ENCODE peak calls at places on chromosomes 3 and 15, in six cellular contexts. One of them, this sample, is unnamed.
A peak's percentile ranks its signal among the peaks of the same experiment; 100 is the strongest.

GRCh38 chr3:46449755-46450552 is 14.8 kb downstream of the LTF start:
- DNase-seq in uterus: no peak
- DNase-seq in astrocyte of the spinal cord: no peak
- DNase-seq in HL-60: no peak
- DNase-seq in endothelial cell: peak; percentile 38
- DNase-seq in GM12864: no peak
- DNase-seq in this sample: no peak

GRCh38 chr3:37660782-37661181 is 200.9 kb upstream of the CTDSPL start:
- DNase-seq in uterus: no peak
- DNase-seq in astrocyte of the spinal cord: no peak
- DNase-seq in HL-60: no peak
- DNase-seq in endothelial cell: no peak
- DNase-seq in GM12864: no peak
- DNase-seq in this sample: no peak

GRCh38 chr3:26712211-26713026 is 89.8 kb downstream of the LRRC3B start:
- DNase-seq in uterus: no peak
- DNase-seq in astrocyte of the spinal cord: peak; percentile 15
- DNase-seq in HL-60: no peak
- DNase-seq in endothelial cell: peak; percentile 15
- DNase-seq in GM12864: peak; percentile 3
- DNase-seq in this sample: no peak

GRCh38 chr3:170563712-170564423 is 22.0 kb downstream of the SLC7A14 start:
- DNase-seq in uterus: no peak
- DNase-seq in astrocyte of the spinal cord: peak; percentile 69
- DNase-seq in HL-60: no peak
- DNase-seq in endothelial cell: no peak
- DNase-seq in GM12864: peak; percentile 44
- DNase-seq in this sample: no peak

GRCh38 chr15:58369261-58369699 is 62.5 kb upstream of the LIPC start:
- DNase-seq in uterus: no peak
- DNase-seq in astrocyte of the spinal cord: peak; percentile 71
- DNase-seq in HL-60: no peak
- DNase-seq in endothelial cell: no peak
- DNase-seq in GM12864: peak; percentile 25
- DNase-seq in this sample: no peak

GRCh38 chr3:186638259-186638658 is 1.9 kb upstream of the FETUB start:
- DNase-seq in uterus: no peak
- DNase-seq in astrocyte of the spinal cord: no peak
- DNase-seq in HL-60: no peak
- DNase-seq in endothelial cell: no peak
- DNase-seq in GM12864: no peak
- DNase-seq in this sample: no peak

GRCh38 chr3:62604301-62604700 is 231.0 kb upstream of the FEZF2 start:
- DNase-seq in uterus: no peak
- DNase-seq in astrocyte of the spinal cord: peak; percentile 88
- DNase-seq in HL-60: no peak
- DNase-seq in endothelial cell: no peak
- DNase-seq in GM12864: no peak
- DNase-seq in this sample: no peak

GRCh38 chr3:10007126-10007782 is 19.0 kb upstream of the FANCD2 start:
- DNase-seq in uterus: no peak
- DNase-seq in astrocyte of the spinal cord: no peak
- DNase-seq in HL-60: no peak
- DNase-seq in endothelial cell: no peak
- DNase-seq in GM12864: no peak
- DNase-seq in this sample: no peak

GRCh38 chr3:179565496-179565895 is 2.8 kb downstream of the ACTL6A start:
- DNase-seq in uterus: no peak
- DNase-seq in astrocyte of the spinal cord: no peak
- DNase-seq in HL-60: no peak
- DNase-seq in endothelial cell: no peak
- DNase-seq in GM12864: no peak
- DNase-seq in this sample: no peak

GRCh38 chr3:27730774-27731659 is 8.9 kb upstream of the EOMES start:
- DNase-seq in uterus: no peak
- DNase-seq in astrocyte of the spinal cord: no peak
- DNase-seq in HL-60: no peak
- DNase-seq in endothelial cell: no peak
- DNase-seq in GM12864: no peak
- DNase-seq in this sample: no peak

GRCh38 chr3:144466114-144466513 is 494.5 kb downstream of the DIPK2A start:
- DNase-seq in uterus: no peak
- DNase-seq in astrocyte of the spinal cord: no peak
- DNase-seq in HL-60: no peak
- DNase-seq in endothelial cell: no peak
- DNase-seq in GM12864: no peak
- DNase-seq in this sample: no peak

GRCh38 chr3:54008099-54008498 is 114.3 kb upstream of the CACNA2D3 start:
- DNase-seq in uterus: no peak
- DNase-seq in astrocyte of the spinal cord: no peak
- DNase-seq in HL-60: no peak
- DNase-seq in endothelial cell: no peak
- DNase-seq in GM12864: no peak
- DNase-seq in this sample: no peak

DNA sequence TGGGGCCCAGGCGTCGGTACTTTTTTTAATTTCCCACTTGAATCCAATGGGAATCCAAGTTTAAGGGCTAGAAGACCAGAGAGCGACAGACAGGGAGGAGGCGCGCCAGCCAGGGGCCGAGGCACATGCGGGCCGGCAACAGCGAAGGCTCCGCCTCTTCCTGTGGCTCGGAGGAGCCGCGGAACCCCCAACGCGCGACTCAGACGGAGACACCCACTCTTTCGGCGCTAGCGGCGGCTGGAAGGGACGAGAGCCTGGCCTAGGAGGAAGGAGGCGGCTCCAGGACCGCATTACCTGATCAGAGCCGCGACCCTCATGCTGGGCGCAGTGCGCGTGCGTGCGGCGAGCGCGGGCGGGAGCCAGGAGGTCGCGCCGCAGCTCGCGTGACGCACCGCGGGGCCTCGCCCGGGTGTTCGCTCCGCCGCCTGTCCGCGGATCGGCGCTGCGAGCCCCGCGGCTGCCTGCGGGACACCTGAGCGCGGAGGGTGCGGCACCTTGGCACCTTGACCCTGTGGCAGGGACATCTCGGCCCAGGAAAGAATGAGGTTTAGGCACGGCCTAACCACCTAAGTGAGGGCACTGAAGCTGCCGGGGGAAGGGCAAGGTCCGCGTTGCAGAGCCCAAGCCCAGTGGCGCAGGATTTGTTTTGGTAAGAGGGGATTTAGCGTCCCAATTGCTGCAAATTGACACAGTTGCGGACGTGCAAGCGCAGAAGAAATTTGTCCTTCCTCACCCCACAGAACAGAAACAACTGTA is at the start of gene DPH6:
- DNase-seq in uterus: peak; percentile 81
- DNase-seq in astrocyte of the spinal cord: peak; percentile 85
- DNase-seq in HL-60: peak; percentile 74
- DNase-seq in endothelial cell: peak; percentile 82
- DNase-seq in GM12864: peak; percentile 57
- DNase-seq in this sample: peak; percentile 81
- TF ChIP-seq CTCF in uterus: peak; percentile 30
- TF ChIP-seq CTCF in astrocyte of the spinal cord: peak; percentile 5
- TF ChIP-seq CTCF in HL-60: no peak
- TF ChIP-seq CTCF in endothelial cell: peak; percentile 5
- TF ChIP-seq CTCF in GM12864: no peak
- TF ChIP-seq CTCF in this sample: no peak

GRCh38 chr3:131530843-131531242 is 28.1 kb upstream of the MRPL3 start:
- DNase-seq in uterus: no peak
- DNase-seq in astrocyte of the spinal cord: no peak
- DNase-seq in HL-60: no peak
- DNase-seq in endothelial cell: no peak
- DNase-seq in GM12864: no peak
- DNase-seq in this sample: no peak

GRCh38 chr3:131530374-131530773 is 27.6 kb upstream of the MRPL3 start:
- DNase-seq in uterus: no peak
- DNase-seq in astrocyte of the spinal cord: no peak
- DNase-seq in HL-60: no peak
- DNase-seq in endothelial cell: no peak
- DNase-seq in GM12864: no peak
- DNase-seq in this sample: no peak

GRCh38 chr3:131532645-131533044 is 29.9 kb upstream of the MRPL3 start:
- DNase-seq in uterus: no peak
- DNase-seq in astrocyte of the spinal cord: no peak
- DNase-seq in HL-60: no peak
- DNase-seq in endothelial cell: no peak
- DNase-seq in GM12864: no peak
- DNase-seq in this sample: no peak

GRCh38 chr3:131526801-131527347 is 24.1 kb upstream of the MRPL3 start:
- DNase-seq in uterus: no peak
- DNase-seq in astrocyte of the spinal cord: peak; percentile 55
- DNase-seq in HL-60: peak; percentile 49
- DNase-seq in endothelial cell: peak; percentile 26
- DNase-seq in GM12864: no peak
- DNase-seq in this sample: peak; percentile 61
- TF ChIP-seq CTCF in uterus: no peak
- TF ChIP-seq CTCF in astrocyte of the spinal cord: peak; percentile 72
- TF ChIP-seq CTCF in HL-60: no peak
- TF ChIP-seq CTCF in endothelial cell: no peak
- TF ChIP-seq CTCF in GM12864: no peak
- TF ChIP-seq CTCF in this sample: peak; percentile 58

DNA sequence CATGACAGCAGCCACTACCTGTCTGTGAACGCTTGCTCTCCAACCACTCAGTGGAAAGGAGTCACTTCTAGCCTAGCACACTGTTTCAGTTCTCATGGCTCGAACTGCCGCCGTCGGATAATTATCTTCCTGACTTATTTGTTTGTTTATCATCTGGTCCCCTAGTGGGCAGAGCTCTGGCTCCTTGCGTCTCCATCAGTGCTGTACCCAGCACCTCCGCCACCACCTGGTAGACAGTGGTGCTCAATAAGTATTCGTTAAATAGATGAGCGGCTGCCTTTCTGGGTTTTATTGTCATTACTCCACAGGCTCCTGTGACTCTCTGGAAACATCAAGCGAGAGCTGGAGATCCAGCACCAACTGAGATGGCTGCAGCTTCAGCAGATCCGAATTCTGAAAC is 297.5 kb downstream of the NTRK3 start:
- DNase-seq in uterus: no peak
- DNase-seq in astrocyte of the spinal cord: no peak
- DNase-seq in HL-60: no peak
- DNase-seq in endothelial cell: peak; percentile 21
- DNase-seq in GM12864: no peak
- DNase-seq in this sample: no peak
- TF ChIP-seq CTCF in uterus: no peak
- TF ChIP-seq CTCF in astrocyte of the spinal cord: no peak
- TF ChIP-seq CTCF in HL-60: no peak
- TF ChIP-seq CTCF in endothelial cell: peak; percentile 25
- TF ChIP-seq CTCF in GM12864: no peak
- TF ChIP-seq CTCF in this sample: peak; percentile 23

DNA sequence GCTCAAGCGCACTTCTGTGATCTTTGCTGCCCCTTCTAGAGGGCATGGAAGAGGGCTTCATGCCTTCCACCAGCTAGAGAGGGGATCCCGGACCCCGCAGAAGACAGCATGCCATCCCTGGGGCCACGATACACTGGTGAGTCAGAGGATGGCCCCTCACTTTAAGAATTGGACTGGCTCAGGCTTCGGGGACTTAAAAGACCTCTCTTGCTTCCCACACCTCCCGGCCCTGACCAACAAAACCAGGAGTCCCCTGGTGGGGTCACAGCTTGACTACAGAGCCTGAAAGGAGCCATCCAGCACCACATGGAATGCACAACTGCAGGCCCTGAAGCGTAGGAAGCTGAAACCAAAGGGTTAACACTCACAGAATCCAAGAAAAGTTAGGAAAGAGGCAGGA is 92.4 kb downstream of the LRIG1 start:
- DNase-seq in uterus: no peak
- DNase-seq in astrocyte of the spinal cord: no peak
- DNase-seq in HL-60: no peak
- DNase-seq in endothelial cell: no peak
- DNase-seq in GM12864: no peak
- DNase-seq in this sample: no peak
- TF ChIP-seq CTCF in uterus: no peak
- TF ChIP-seq CTCF in astrocyte of the spinal cord: no peak
- TF ChIP-seq CTCF in HL-60: no peak
- TF ChIP-seq CTCF in endothelial cell: no peak
- TF ChIP-seq CTCF in GM12864: no peak
- TF ChIP-seq CTCF in this sample: no peak

This sample was measured in progenitor cell of endocrine pancreas.